ENCODE peak calls at places on chromosomes 13 and 19, in nine cellular contexts. V, Z, X, H, J, U, N, S and F are unnamed samples.

GRCh38 chr19:13430790-13431582 is 75.3 kb downstream of the CACNA1A start:
- ATAC-seq in V (peak; percentile 81), Z (peak; percentile 84), X (no peak), H (peak; percentile 70), J (no peak), U (no peak), N (peak; percentile 75), S (peak; percentile 46), F (peak; percentile 63)

GRCh38 chr13:99842379-99842778 is 129.2 kb downstream of the ZIC5 start:
- ATAC-seq in V (no peak), Z (no peak), X (no peak), H (no peak), J (no peak), U (no peak), N (no peak), S (no peak), F (no peak)

GRCh38 chr19:2170987-2171348 is 7.2 kb downstream of the DOT1L start:
- ATAC-seq in V (no peak), Z (no peak), X (no peak), H (no peak), J (no peak), U (no peak), N (no peak), S (peak; percentile 17), F (peak; percentile 0)

GRCh38 chr13:112688560-112689497 is 1.0 kb upstream of the ATP11A start:
- ATAC-seq in V (peak; percentile 43), Z (peak; percentile 13), X (peak; percentile 1), H (peak; percentile 14), J (peak; percentile 1), U (peak; percentile 10), N (no peak), S (peak; percentile 16), F (peak; percentile 51)

GRCh38 chr13:71865858-71866172 is 1.2 kb downstream of the DACH1 start:
- ATAC-seq in V (no peak), Z (peak; percentile 2), X (no peak), H (no peak), J (no peak), U (no peak), N (peak; percentile 17), S (peak; percentile 19), F (no peak)

GRCh38 chr13:100245099-100245498 is 156.2 kb downstream of the PCCA start:
- ATAC-seq in V (no peak), Z (no peak), X (no peak), H (no peak), J (no peak), U (no peak), N (no peak), S (no peak), F (no peak)

GRCh38 chr13:94516456-94516855 is 37.0 kb upstream of the DCT start:
- ATAC-seq in V (no peak), Z (no peak), X (no peak), H (no peak), J (no peak), U (no peak), N (no peak), S (no peak), F (no peak)

GRCh38 chr13:97766749-97767148 is 186.7 kb upstream of the IPO5 start:
- ATAC-seq in V (no peak), Z (no peak), X (peak; percentile 43), H (no peak), J (no peak), U (no peak), N (no peak), S (no peak), F (no peak)

GRCh38 chr19:57052102-57052501 is 67.7 kb upstream of the USP29 start:
- ATAC-seq in V (no peak), Z (no peak), X (peak; percentile 86), H (no peak), J (no peak), U (no peak), N (no peak), S (no peak), F (no peak)

GRCh38 chr19:52897149-52897935 is at the start of gene ZNF320:
- ATAC-seq in V (peak; percentile 100), Z (peak; percentile 100), X (peak; percentile 100), H (no peak), J (peak; percentile 100), U (peak; percentile 100), N (peak; percentile 100), S (peak; percentile 100), F (peak; percentile 100)

GRCh38 chr13:87999791-88000190 is 328.6 kb downstream of the SLITRK5 start:
- ATAC-seq in V (peak; percentile 56), Z (peak; percentile 78), X (no peak), H (no peak), J (no peak), U (no peak), N (peak; percentile 52), S (no peak), F (no peak)

GRCh38 chr13:25095862-25096453 is at the start of gene PABPC3:
- ATAC-seq in V (no peak), Z (no peak), X (no peak), H (no peak), J (no peak), U (no peak), N (no peak), S (no peak), F (no peak)

GRCh38 chr13:31090921-31091624 is 70.6 kb downstream of the HSPH1 start:
- ATAC-seq in V (peak; percentile 59), Z (no peak), X (no peak), H (no peak), J (no peak), U (no peak), N (no peak), S (peak; percentile 34), F (no peak)

GRCh38 chr19:58261600-58261967 is 17.2 kb upstream of the ZNF8 start:
- ATAC-seq in V (no peak), Z (no peak), X (no peak), H (no peak), J (no peak), U (no peak), N (no peak), S (no peak), F (no peak)

GRCh38 chr13:37925878-37926473 is 56.4 kb upstream of the TRPC4 start:
- ATAC-seq in V (no peak), Z (no peak), X (peak; percentile 79), H (no peak), J (peak; percentile 62), U (no peak), N (no peak), S (no peak), F (no peak)

GRCh38 chr13:20988033-20988908 is 73.1 kb downstream of the LATS2 start:
- ATAC-seq in V (no peak), Z (no peak), X (no peak), H (no peak), J (no peak), U (no peak), N (no peak), S (no peak), F (no peak)

GRCh38 chr13:56187331-56187730 is 953.4 kb upstream of the PRR20A start:
- ATAC-seq in V (no peak), Z (no peak), X (no peak), H (no peak), J (no peak), U (no peak), N (no peak), S (no peak), F (no peak)

GRCh38 chr19:49749055-49749716 is 13.9 kb downstream of the TSKS start:
- ATAC-seq in V (peak; percentile 11), Z (peak; percentile 86), X (peak; percentile 26), H (peak; percentile 43), J (no peak), U (no peak), N (peak; percentile 60), S (no peak), F (no peak)

GRCh38 chr19:35931874-35932202 is 4.3 kb upstream of the LRFN3 start:
- ATAC-seq in V (no peak), Z (no peak), X (no peak), H (peak; percentile 54), J (no peak), U (peak; percentile 4), N (no peak), S (peak; percentile 4), F (peak; percentile 9)

GRCh38 chr13:52599037-52599852 is 43.0 kb upstream of the HNRNPA1L2 start:
- ATAC-seq in V (peak; percentile 55), Z (peak; percentile 27), X (peak; percentile 52), H (no peak), J (peak; percentile 9), U (peak; percentile 38), N (peak; percentile 20), S (no peak), F (peak; percentile 2)

GRCh38 chr19:58409010-58409790 is 751 bp downstream of the ZNF584 start:
- ATAC-seq in V (peak; percentile 37), Z (peak; percentile 76), X (peak; percentile 38), H (peak; percentile 73), J (peak; percentile 20), U (peak; percentile 11), N (no peak), S (peak; percentile 7), F (no peak)

GRCh38 chr19:54606891-54607781 is 13.7 kb downstream of the LILRA1 start:
- ATAC-seq in V (peak; percentile 81), Z (no peak), X (peak; percentile 53), H (no peak), J (no peak), U (no peak), N (no peak), S (peak; percentile 27), F (peak; percentile 78)

GRCh38 chr13:112902669-112903068 is 66.3 kb upstream of the MCF2L start:
- ATAC-seq in V (peak; percentile 66), Z (no peak), X (no peak), H (no peak), J (no peak), U (no peak), N (no peak), S (no peak), F (no peak)

GRCh38 chr13:19618925-19619324 is 14.5 kb upstream of the MPHOSPH8 start:
- ATAC-seq in V (peak; percentile 80), Z (peak; percentile 72), X (peak; percentile 48), H (peak; percentile 34), J (no peak), U (no peak), N (peak; percentile 49), S (no peak), F (no peak)

GRCh38 chr19:16591803-16592556 is 19.8 kb upstream of the SLC35E1 start:
- ATAC-seq in V (no peak), Z (no peak), X (no peak), H (no peak), J (no peak), U (no peak), N (no peak), S (no peak), F (no peak)

GRCh38 chr19:55666343-55667005 is 8.6 kb upstream of the EPN1 start:
- ATAC-seq in V (no peak), Z (no peak), X (no peak), H (no peak), J (no peak), U (no peak), N (no peak), S (no peak), F (no peak)